ENCODE peak calls at places on chromosomes 3 and 15, in six cellular contexts. One of them, this sample, is unnamed.

GRCh38 chr15:53158995-53159394 is 368.9 kb upstream of the ONECUT1 start:
- DNase-seq in stimulated activated CD8-positive, alpha-beta memory T cell treated with anti-CD3 and anti-CD28 coated beads, Interleukin-4, amount 100 ng/mL, for 4 hours: no peak
- DNase-seq in EH: no peak
- DNase-seq in tibial nerve: no peak
- DNase-seq in Daoy: no peak
- DNase-seq in HTR-8/SVneo: no peak
- DNase-seq in this sample: no peak

GRCh38 chr15:62896969-62897486 is 145.5 kb upstream of the TPM1 start:
- DNase-seq in stimulated activated CD8-positive, alpha-beta memory T cell treated with anti-CD3 and anti-CD28 coated beads, Interleukin-4, amount 100 ng/mL, for 4 hours: no peak
- DNase-seq in Daoy: peak; percentile 98
- DNase-seq in EH: peak; percentile 100
- DNase-seq in HTR-8/SVneo: peak; percentile 90
- DNase-seq in tibial nerve: peak; percentile 84
- DNase-seq in this sample: peak; percentile 62

GRCh38 chr15:35784745-35785144 is 238.8 kb upstream of the DPH6 start:
- DNase-seq in tibial nerve: no peak
- DNase-seq in stimulated activated CD8-positive, alpha-beta memory T cell treated with anti-CD3 and anti-CD28 coated beads, Interleukin-4, amount 100 ng/mL, for 4 hours: no peak
- DNase-seq in Daoy: peak; percentile 44
- DNase-seq in HTR-8/SVneo: no peak
- DNase-seq in EH: no peak
- DNase-seq in this sample: no peak

GRCh38 chr3:19147905-19148767 is at the start of gene KCNH8:
- DNase-seq in Daoy: no peak
- DNase-seq in EH: no peak
- DNase-seq in tibial nerve: no peak
- DNase-seq in HTR-8/SVneo: no peak
- DNase-seq in stimulated activated CD8-positive, alpha-beta memory T cell treated with anti-CD3 and anti-CD28 coated beads, Interleukin-4, amount 100 ng/mL, for 4 hours: no peak
- DNase-seq in this sample: no peak

GRCh38 chr15:44308415-44308814 is 19.9 kb downstream of the GOLM2 start:
- DNase-seq in stimulated activated CD8-positive, alpha-beta memory T cell treated with anti-CD3 and anti-CD28 coated beads, Interleukin-4, amount 100 ng/mL, for 4 hours: no peak
- DNase-seq in tibial nerve: no peak
- DNase-seq in Daoy: no peak
- DNase-seq in EH: no peak
- DNase-seq in HTR-8/SVneo: no peak
- DNase-seq in this sample: no peak

GRCh38 chr3:45241206-45241605 is 15.1 kb upstream of the TMEM158 start:
- DNase-seq in HTR-8/SVneo: no peak
- DNase-seq in stimulated activated CD8-positive, alpha-beta memory T cell treated with anti-CD3 and anti-CD28 coated beads, Interleukin-4, amount 100 ng/mL, for 4 hours: no peak
- DNase-seq in Daoy: no peak
- DNase-seq in tibial nerve: no peak
- DNase-seq in EH: no peak
- DNase-seq in this sample: no peak

GRCh38 chr3:109563149-109563548 is 225.8 kb upstream of the DPPA4 start:
- DNase-seq in HTR-8/SVneo: no peak
- DNase-seq in tibial nerve: no peak
- DNase-seq in stimulated activated CD8-positive, alpha-beta memory T cell treated with anti-CD3 and anti-CD28 coated beads, Interleukin-4, amount 100 ng/mL, for 4 hours: no peak
- DNase-seq in EH: no peak
- DNase-seq in Daoy: no peak
- DNase-seq in this sample: no peak

GRCh38 chr15:90588427-90588826 is 58.7 kb downstream of the CRTC3 start:
- DNase-seq in stimulated activated CD8-positive, alpha-beta memory T cell treated with anti-CD3 and anti-CD28 coated beads, Interleukin-4, amount 100 ng/mL, for 4 hours: no peak
- DNase-seq in HTR-8/SVneo: no peak
- DNase-seq in Daoy: peak; percentile 22
- DNase-seq in tibial nerve: no peak
- DNase-seq in EH: peak; percentile 10
- DNase-seq in this sample: no peak

GRCh38 chr15:26179906-26180305 is 316.8 kb upstream of the ATP10A start:
- DNase-seq in stimulated activated CD8-positive, alpha-beta memory T cell treated with anti-CD3 and anti-CD28 coated beads, Interleukin-4, amount 100 ng/mL, for 4 hours: no peak
- DNase-seq in EH: no peak
- DNase-seq in tibial nerve: no peak
- DNase-seq in HTR-8/SVneo: no peak
- DNase-seq in Daoy: peak; percentile 46
- DNase-seq in this sample: no peak

GRCh38 chr3:177468331-177468730 is 271.0 kb upstream of the TBL1XR1 start:
- DNase-seq in stimulated activated CD8-positive, alpha-beta memory T cell treated with anti-CD3 and anti-CD28 coated beads, Interleukin-4, amount 100 ng/mL, for 4 hours: no peak
- DNase-seq in HTR-8/SVneo: no peak
- DNase-seq in tibial nerve: peak; percentile 40
- DNase-seq in EH: peak; percentile 98
- DNase-seq in Daoy: peak; percentile 98
- DNase-seq in this sample: no peak

GRCh38 chr3:101932326-101933108 is 83.2 kb downstream of the NFKBIZ start:
- DNase-seq in HTR-8/SVneo: no peak
- DNase-seq in stimulated activated CD8-positive, alpha-beta memory T cell treated with anti-CD3 and anti-CD28 coated beads, Interleukin-4, amount 100 ng/mL, for 4 hours: no peak
- DNase-seq in Daoy: no peak
- DNase-seq in EH: no peak
- DNase-seq in tibial nerve: no peak
- DNase-seq in this sample: no peak

GRCh38 chr15:50816191-50816590 is 50.7 kb upstream of the SPPL2A start:
- DNase-seq in HTR-8/SVneo: peak; percentile 2
- DNase-seq in stimulated activated CD8-positive, alpha-beta memory T cell treated with anti-CD3 and anti-CD28 coated beads, Interleukin-4, amount 100 ng/mL, for 4 hours: no peak
- DNase-seq in EH: no peak
- DNase-seq in Daoy: peak; percentile 60
- DNase-seq in tibial nerve: no peak
- DNase-seq in this sample: no peak

GRCh38 chr15:98127612-98128011 is 167.1 kb downstream of the ARRDC4 start:
- DNase-seq in tibial nerve: no peak
- DNase-seq in Daoy: no peak
- DNase-seq in HTR-8/SVneo: no peak
- DNase-seq in stimulated activated CD8-positive, alpha-beta memory T cell treated with anti-CD3 and anti-CD28 coated beads, Interleukin-4, amount 100 ng/mL, for 4 hours: no peak
- DNase-seq in EH: no peak
- DNase-seq in this sample: no peak

GRCh38 chr3:111601810-111602209 is 6.7 kb upstream of the ZBED2 start:
- DNase-seq in tibial nerve: no peak
- DNase-seq in Daoy: no peak
- DNase-seq in HTR-8/SVneo: no peak
- DNase-seq in EH: no peak
- DNase-seq in stimulated activated CD8-positive, alpha-beta memory T cell treated with anti-CD3 and anti-CD28 coated beads, Interleukin-4, amount 100 ng/mL, for 4 hours: no peak
- DNase-seq in this sample: no peak

GRCh38 chr15:101453123-101454120 is 36.1 kb downstream of the PCSK6 start:
- DNase-seq in tibial nerve: no peak
- DNase-seq in stimulated activated CD8-positive, alpha-beta memory T cell treated with anti-CD3 and anti-CD28 coated beads, Interleukin-4, amount 100 ng/mL, for 4 hours: no peak
- DNase-seq in EH: no peak
- DNase-seq in Daoy: no peak
- DNase-seq in HTR-8/SVneo: no peak
- DNase-seq in this sample: no peak

GRCh38 chr3:117921908-117922456 is 1112.7 kb downstream of the IGSF11 start:
- DNase-seq in EH: no peak
- DNase-seq in Daoy: no peak
- DNase-seq in stimulated activated CD8-positive, alpha-beta memory T cell treated with anti-CD3 and anti-CD28 coated beads, Interleukin-4, amount 100 ng/mL, for 4 hours: no peak
- DNase-seq in HTR-8/SVneo: no peak
- DNase-seq in tibial nerve: no peak
- DNase-seq in this sample: no peak

This sample was measured in H54.